ENCODE peak calls at places on chromosomes 5 and 9, in eight cellular contexts. T is cardiac muscle cell, I is body of pancreas, P is HAP-1, A is adrenal gland, Z is aorta, U is H9, J is OCI-LY7. V is an unnamed sample.

GRCh38 chr5:169706758-169707450 is 69.8 kb downstream of the DOCK2 start:
- DNase-seq in T (peak; percentile 47), I (no peak), P (no peak), A (peak; percentile 72), Z (no peak), U (no peak), J (no peak), V (no peak)

GRCh38 chr9:31573561-31573960 is 810.9 kb upstream of the ACO1 start:
- DNase-seq in T (no peak), I (no peak), P (no peak), A (no peak), Z (no peak), U (no peak), J (no peak), V (no peak)

GRCh38 chr9:123686849-123687233 is 243.1 kb downstream of the DENND1A start:
- DNase-seq in T (no peak), I (no peak), P (no peak), A (no peak), Z (no peak), U (no peak), J (no peak), V (no peak)

GRCh38 chr9:94079236-94079635 is 5.0 kb upstream of the PTPDC1 start:
- DNase-seq in T (no peak), I (no peak), P (no peak), A (no peak), Z (no peak), U (no peak), J (no peak), V (no peak)

GRCh38 chr9:107693620-107694326 is 204.2 kb upstream of the KLF4 start:
- DNase-seq in T (no peak), I (no peak), P (no peak), A (no peak), Z (no peak), U (no peak), J (no peak), V (no peak)

GRCh38 chr5:76716456-76717157 is 681 bp downstream of the F2R start:
- DNase-seq in T (peak; percentile 44), I (no peak), P (peak; percentile 40), A (no peak), Z (no peak), U (peak; percentile 43), J (no peak), V (peak; percentile 24)

GRCh38 chr9:108517591-108518365 is 338.0 kb downstream of the ACTL7B start:
- DNase-seq in T (peak; percentile 27), I (no peak), P (no peak), A (no peak), Z (no peak), U (no peak), J (no peak), V (no peak)

GRCh38 chr5:122444411-122444810 is 132.4 kb downstream of the SNCAIP start:
- DNase-seq in T (no peak), I (no peak), P (no peak), A (no peak), Z (no peak), U (no peak), J (no peak), V (no peak)

GRCh38 chr9:134536101-134536900 is 105.3 kb upstream of the COL5A1 start:
- DNase-seq in T (peak; percentile 80), I (no peak), P (no peak), A (no peak), Z (peak; percentile 59), U (no peak), J (no peak), V (no peak)

GRCh38 chr9:630817-631216 is 210.7 kb upstream of the DMRT1 start:
- DNase-seq in T (no peak), I (no peak), P (no peak), A (no peak), Z (no peak), U (no peak), J (no peak), V (no peak)

GRCh38 chr5:178149199-178149932 is 4.3 kb downstream of the NHP2 start:
- DNase-seq in T (no peak), I (no peak), P (no peak), A (no peak), Z (peak; percentile 64), U (no peak), J (no peak), V (no peak)

GRCh38 chr5:136032564-136032963 is 3.8 kb downstream of the TGFBI start:
- DNase-seq in T (peak; percentile 88), I (no peak), P (no peak), A (no peak), Z (no peak), U (no peak), J (no peak), V (no peak)

GRCh38 chr5:33806736-33807442 is 84.9 kb downstream of the ADAMTS12 start:
- DNase-seq in T (peak; percentile 82), I (no peak), P (no peak), A (no peak), Z (no peak), U (no peak), J (no peak), V (no peak)

GRCh38 chr5:163880307-163880706 is 374.9 kb downstream of the MAT2B start:
- DNase-seq in T (peak; percentile 60), I (no peak), P (no peak), A (no peak), Z (no peak), U (no peak), J (no peak), V (no peak)

GRCh38 chr5:125696762-125697161 is 726.4 kb upstream of the GRAMD2B start:
- DNase-seq in T (peak; percentile 82), I (no peak), P (no peak), A (no peak), Z (no peak), U (no peak), J (no peak), V (peak; percentile 6)

GRCh38 chr5:172412724-172413260 is 41.5 kb downstream of the SH3PXD2B start:
- DNase-seq in T (peak; percentile 99), I (peak; percentile 56), P (no peak), A (peak; percentile 74), Z (peak; percentile 92), U (no peak), J (no peak), V (peak; percentile 92)

GRCh38 chr5:172410160-172410559 is 44.2 kb downstream of the SH3PXD2B start:
- DNase-seq in T (peak; percentile 22), I (no peak), P (no peak), A (no peak), Z (no peak), U (no peak), J (no peak), V (no peak)

GRCh38 chr5:172411423-172412111 is 42.8 kb downstream of the SH3PXD2B start:
- DNase-seq in T (peak; percentile 55), I (no peak), P (no peak), A (no peak), Z (no peak), U (no peak), J (no peak), V (peak; percentile 60)

GRCh38 chr5:172413601-172414000 is 40.7 kb downstream of the SH3PXD2B start:
- DNase-seq in T (peak; percentile 14), I (no peak), P (no peak), A (no peak), Z (no peak), U (no peak), J (no peak), V (no peak)

DNA sequence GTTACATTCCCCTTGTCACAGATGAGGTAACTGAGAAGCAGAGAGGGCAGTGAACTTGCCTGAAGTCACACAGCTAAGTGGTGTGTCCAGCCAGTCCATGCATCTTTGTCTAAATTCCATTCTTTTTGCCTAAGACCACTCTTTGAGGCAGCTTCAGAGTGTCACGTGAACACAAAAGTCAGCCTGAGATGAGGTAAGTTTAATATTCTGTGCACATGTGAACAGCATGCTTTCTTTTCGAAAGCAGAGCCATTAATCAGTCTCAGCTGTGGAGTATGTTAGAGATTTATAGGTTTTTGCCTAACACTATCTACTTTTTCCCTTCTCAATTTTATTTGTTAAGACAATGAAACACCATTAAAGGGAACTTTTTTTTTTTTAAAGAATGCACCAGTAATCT is 43.5 kb downstream of the SH3PXD2B start:
- DNase-seq in T (peak; percentile 34), I (no peak), P (no peak), A (no peak), Z (no peak), U (no peak), J (no peak), V (no peak)
- H3K4me1 ChIP-seq in T (no peaks in the 10 kb centered on the region), I (peaks cover 31% of the 10 kb centered on the region), P (no peaks in the 10 kb centered on the region), A (peaks cover 48% of the 10 kb centered on the region), Z (no peaks in the 10 kb centered on the region), U (no peaks in the 10 kb centered on the region), J (no peaks in the 10 kb centered on the region), V (no peaks in the 10 kb centered on the region)

DNA sequence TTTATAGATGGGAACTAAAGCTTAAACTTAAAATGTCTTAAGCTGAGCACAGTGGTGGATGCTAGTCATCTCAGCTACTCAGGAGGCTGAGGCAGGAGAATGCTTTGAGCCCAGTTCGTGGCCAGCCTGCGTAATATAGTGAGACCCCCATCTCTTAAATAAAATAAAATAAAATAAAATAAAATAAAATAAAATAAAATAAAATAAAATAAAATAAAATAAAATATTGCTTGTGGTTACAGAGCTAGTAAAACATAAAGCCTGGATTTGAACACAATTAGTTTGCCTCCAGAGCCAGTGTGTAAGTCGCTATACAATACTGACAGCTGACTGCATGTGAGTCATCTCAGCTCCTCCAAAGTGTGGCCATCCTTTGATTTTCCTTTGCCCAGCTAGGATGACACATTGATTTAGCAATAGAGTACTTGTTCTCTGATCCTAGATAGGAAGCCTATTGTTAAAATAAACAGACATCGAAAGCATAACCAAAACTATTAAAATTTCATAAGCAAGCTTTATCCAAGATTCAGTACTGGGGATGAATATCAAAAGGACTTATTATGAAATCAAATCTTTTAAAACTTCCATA is 21.0 kb upstream of the DPYSL3 start:
- DNase-seq in T (peak; percentile 83), I (no peak), P (no peak), A (no peak), Z (no peak), U (no peak), J (no peak), V (no peak)
- H3K4me1 ChIP-seq in T (no peaks in the 10 kb centered on the region), I (no peaks in the 10 kb centered on the region), P (no peaks in the 10 kb centered on the region), A (no peaks in the 10 kb centered on the region), Z (no peaks in the 10 kb centered on the region), U (no peaks in the 10 kb centered on the region), J (peaks cover 6% of the 10 kb centered on the region), V (no peaks in the 10 kb centered on the region)

GRCh38 chr9:121296213-121297127 is 28.5 kb downstream of the GSN start:
- DNase-seq in T (no peak), I (no peak), P (no peak), A (no peak), Z (no peak), U (no peak), J (no peak), V (no peak)
- H3K4me1 ChIP-seq in T (peaks cover 45% of the 10 kb centered on the region), I (peaks cover 13% of the 10 kb centered on the region), P (no peaks in the 10 kb centered on the region), A (peaks cover 21% of the 10 kb centered on the region), Z (peaks cover 4% of the 10 kb centered on the region), U (peaks cover 8% of the 10 kb centered on the region), J (peaks cover 3% of the 10 kb centered on the region), V (peaks cover 90% of the 10 kb centered on the region)

DNA sequence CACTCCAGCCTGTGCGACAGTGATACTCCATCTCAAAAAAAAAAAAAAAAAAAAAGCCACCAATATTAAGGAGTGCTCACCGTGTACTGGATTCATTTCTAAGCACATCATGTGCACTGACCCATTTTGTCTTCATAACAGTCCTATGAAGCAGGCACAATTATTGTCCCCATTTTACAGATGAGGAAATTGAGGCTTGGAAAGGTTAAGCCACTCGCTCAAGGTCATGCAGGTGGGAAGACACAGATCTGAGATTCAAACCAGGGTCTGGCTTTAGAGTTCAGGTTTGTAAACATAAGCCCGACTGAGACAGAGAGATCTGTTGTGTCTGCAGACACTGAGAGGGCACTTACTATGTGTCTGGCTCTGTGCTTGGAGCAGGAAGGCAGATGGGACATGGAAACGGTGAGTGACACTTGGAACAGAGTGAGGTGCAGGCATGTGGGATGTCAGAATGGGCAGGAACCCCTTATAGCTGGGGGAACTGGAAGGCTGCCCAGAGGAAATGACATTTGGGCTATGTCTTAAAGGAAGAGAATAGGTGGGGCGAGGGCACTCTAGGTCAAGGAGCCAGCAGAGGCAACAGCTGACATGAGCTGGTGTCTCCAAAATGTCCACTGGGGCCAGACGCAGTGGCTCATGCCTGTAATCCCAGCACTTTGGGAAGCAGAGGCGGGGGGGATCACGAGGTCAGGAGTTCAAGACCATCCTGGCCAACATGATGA is 69.9 kb downstream of the STK10 start:
- DNase-seq in T (no peak), I (no peak), P (no peak), A (no peak), Z (no peak), U (no peak), J (no peak), V (no peak)
- H3K4me1 ChIP-seq in T (no peaks in the 10 kb centered on the region), I (no peaks in the 10 kb centered on the region), P (peaks cover 9% of the 10 kb centered on the region), A (no peaks in the 10 kb centered on the region), Z (no peaks in the 10 kb centered on the region), U (no peaks in the 10 kb centered on the region), J (peaks cover 21% of the 10 kb centered on the region), V (peaks cover 25% of the 10 kb centered on the region)

V was measured in heart left ventricle.